ENCODE peak calls at places on chromosomes 7 and 10, in eight cellular contexts. Z is GM23248, P is psoas muscle, E is mesendoderm, G is cardiac muscle cell, L is heart right ventricle, R is ovary, U is left lung. J is an unnamed sample. For H3K4me1 and H3K27me3, the result is how much of the 10 kb centered on the place peaks cover.

GRCh38 chr7:100157069-100157333 is 1.5 kb downstream of the TRAPPC14 start:
- DNase-seq in Z (no peak), P (no peak), E (no peak), G (no peak), L (no peak), R (no peak), U (no peak), J (no peak)

GRCh38 chr10:16119445-16119844 is 259.1 kb upstream of the MINDY3 start:
- DNase-seq in Z (no peak), P (no peak), E (no peak), G (no peak), L (no peak), R (no peak), U (no peak), J (no peak)

GRCh38 chr7:99631311-99632109 is 14.8 kb downstream of the ZSCAN25 start:
- DNase-seq in Z (peak), P (peak), E (peak), G (peak), L (no peak), R (no peak), U (no peak), J (peak)

GRCh38 chr7:91720255-91720937 is 160.1 kb downstream of the MTERF1 start:
- DNase-seq in Z (peak), P (no peak), E (peak), G (peak), L (no peak), R (no peak), U (no peak), J (no peak)

GRCh38 chr10:47410862-47411261 is 26.8 kb upstream of the ZNF488 start:
- DNase-seq in Z (no peak), P (no peak), E (no peak), G (no peak), L (no peak), R (no peak), U (no peak), J (no peak)

GRCh38 chr10:124213881-124214523 is 120.6 kb upstream of the CHST15 start:
- DNase-seq in Z (no peak), P (no peak), E (no peak), G (no peak), L (no peak), R (no peak), U (no peak), J (no peak)

GRCh38 chr10:93106631-93107072 is 33.0 kb downstream of the CYP26A1 start:
- DNase-seq in Z (no peak), P (no peak), E (no peak), G (peak), L (no peak), R (no peak), U (no peak), J (no peak)

GRCh38 chr10:125808047-125808446 is 15.0 kb downstream of the UROS start:
- DNase-seq in Z (no peak), P (no peak), E (no peak), G (no peak), L (no peak), R (no peak), U (no peak), J (no peak)

GRCh38 chr7:31051598-31052503 is at the start of gene ADCYAP1R1:
- DNase-seq in Z (no peak), P (peak), E (peak), G (no peak), L (peak), R (no peak), U (no peak), J (peak)

GRCh38 chr10:26432938-26433337 is 5.2 kb upstream of the APBB1IP start:
- DNase-seq in Z (peak), P (no peak), E (no peak), G (peak), L (no peak), R (no peak), U (no peak), J (no peak)

GRCh38 chr10:80110986-80111385 is 21.5 kb upstream of the PLAC9 start:
- DNase-seq in Z (no peak), P (no peak), E (no peak), G (peak), L (no peak), R (no peak), U (no peak), J (no peak)

GRCh38 chr10:35555962-35556930 is 48.9 kb upstream of the GJD4 start:
- DNase-seq in Z (peak), P (no peak), E (no peak), G (no peak), L (no peak), R (no peak), U (no peak), J (peak)

GRCh38 chr7:130256716-130257115 is 9.9 kb upstream of the CPA2 start:
- DNase-seq in Z (no peak), P (no peak), E (no peak), G (no peak), L (no peak), R (no peak), U (no peak), J (no peak)

GRCh38 chr10:58782876-58783859 is 270.5 kb downstream of the BICC1 start:
- DNase-seq in Z (peak), P (peak), E (no peak), G (peak), L (peak), R (peak), U (no peak), J (no peak)

GRCh38 chr10:14478639-14479038 is 147.9 kb upstream of the FRMD4A start:
- DNase-seq in Z (peak), P (peak), E (peak), G (peak), L (peak), R (peak), U (no peak), J (peak)

GRCh38 chr10:12643279-12643678 is 293.9 kb downstream of the CAMK1D start:
- DNase-seq in Z (no peak), P (no peak), E (peak), G (no peak), L (no peak), R (no peak), U (no peak), J (no peak)

GRCh38 chr7:43666938-43667337 is 62.4 kb downstream of the COA1 start:
- DNase-seq in Z (peak), P (no peak), E (no peak), G (peak), L (no peak), R (no peak), U (no peak), J (no peak)

GRCh38 chr7:137390076-137390475 is 46.5 kb upstream of the PTN start:
- DNase-seq in Z (no peak), P (no peak), E (no peak), G (no peak), L (no peak), R (no peak), U (no peak), J (no peak)

GRCh38 chr10:3287566-3288445 is 115.2 kb upstream of the PITRM1 start:
- DNase-seq in Z (no peak), P (no peak), E (no peak), G (no peak), L (no peak), R (no peak), U (no peak), J (no peak)

GRCh38 chr10:71647526-71648354 is 71.8 kb downstream of the C10orf105 start:
- DNase-seq in Z (peak), P (no peak), E (peak), G (no peak), L (no peak), R (no peak), U (no peak), J (peak)

GRCh38 chr10:93288679-93289634 is 193.2 kb downstream of the MYOF start:
- DNase-seq in Z (peak), P (peak), E (peak), G (peak), L (peak), R (peak), U (no peak), J (peak)

GRCh38 chr7:27108390-27109127 is 6.1 kb upstream of the HOXA2 start:
- DNase-seq in Z (peak), P (peak), E (peak), G (no peak), L (no peak), R (no peak), U (peak), J (peak)

GRCh38 chr7:39527951-39528350 is 38.3 kb upstream of the YAE1 start:
- DNase-seq in Z (peak), P (no peak), E (no peak), G (peak), L (no peak), R (no peak), U (no peak), J (no peak)

GRCh38 chr7:123600876-123601275 is 745 bp upstream of the ASB15 start:
- DNase-seq in Z (no peak), P (no peak), E (no peak), G (no peak), L (no peak), R (no peak), U (no peak), J (no peak)

GRCh38 chr10:10120671-10121070 is 897.0 kb upstream of the CELF2 start:
- DNase-seq in Z (no peak), P (no peak), E (no peak), G (no peak), L (no peak), R (no peak), U (no peak), J (no peak)

GRCh38 chr10:108970016-108970415 is 953.3 kb downstream of the XPNPEP1 start:
- DNase-seq in Z (peak), P (no peak), E (peak), G (peak), L (no peak), R (no peak), U (no peak), J (peak)

GRCh38 chr10:17387861-17388503 is 66.4 kb downstream of the ST8SIA6 start:
- DNase-seq in Z (no peak), P (no peak), E (peak), G (no peak), L (no peak), R (no peak), U (no peak), J (peak)

GRCh38 chr7:159218216-159219006 is 73.7 kb upstream of the VIPR2 start:
- DNase-seq in Z (no peak), P (no peak), E (no peak), G (no peak), L (no peak), R (no peak), U (no peak), J (peak)

GRCh38 chr7:47651355-47652317 is 69.7 kb upstream of the TNS3 start:
- DNase-seq in Z (peak), P (no peak), E (no peak), G (peak), L (no peak), R (no peak), U (no peak), J (no peak)

GRCh38 chr7:107811934-107812333 is 8.9 kb upstream of the SLC26A3 start:
- DNase-seq in Z (no peak), P (no peak), E (no peak), G (no peak), L (no peak), R (no peak), U (no peak), J (no peak)
- H3K27ac ChIP-seq in Z (no peak), P (no peak), E (no peak), G (no peak), L (no peak), R (no peak), U (no peak), J (no peak)

DNA sequence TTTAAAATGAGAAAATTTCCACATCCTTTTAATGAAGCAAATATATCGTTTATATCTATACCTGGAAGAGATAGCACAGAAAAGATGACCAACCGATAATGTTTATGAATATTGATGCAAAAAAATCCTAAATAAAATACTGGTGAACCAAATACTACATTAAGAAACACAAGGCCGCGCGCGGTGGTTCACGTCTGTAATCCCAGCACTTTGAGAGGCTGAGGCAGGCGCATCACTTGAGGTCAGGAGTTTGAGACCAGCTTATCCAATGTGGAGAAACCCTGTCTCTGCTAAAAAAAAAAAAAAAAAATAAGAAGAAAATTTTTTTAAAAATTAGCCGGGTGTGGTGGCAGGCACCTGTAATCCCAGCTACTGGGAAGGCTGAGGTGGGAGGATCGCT is 25.8 kb downstream of the SHH start:
- DNase-seq in Z (no peak), P (no peak), E (no peak), G (no peak), L (no peak), R (no peak), U (no peak), J (no peak)
- H3K4me1 ChIP-seq in Z (under half), P (under half), E (under half), G (under half), L (under half), R (under half), U (under half), J (under half)

GRCh38 chr10:83760142-83760541 is 379.2 kb upstream of the GHITM start:
- DNase-seq in Z (no peak), P (no peak), E (no peak), G (no peak), L (no peak), R (no peak), U (no peak), J (no peak)
- H3K27me3 ChIP-seq in Z (under half), P (under half), E (under half), G (under half), L (under half), R (under half), U (under half), J (under half)

DNA sequence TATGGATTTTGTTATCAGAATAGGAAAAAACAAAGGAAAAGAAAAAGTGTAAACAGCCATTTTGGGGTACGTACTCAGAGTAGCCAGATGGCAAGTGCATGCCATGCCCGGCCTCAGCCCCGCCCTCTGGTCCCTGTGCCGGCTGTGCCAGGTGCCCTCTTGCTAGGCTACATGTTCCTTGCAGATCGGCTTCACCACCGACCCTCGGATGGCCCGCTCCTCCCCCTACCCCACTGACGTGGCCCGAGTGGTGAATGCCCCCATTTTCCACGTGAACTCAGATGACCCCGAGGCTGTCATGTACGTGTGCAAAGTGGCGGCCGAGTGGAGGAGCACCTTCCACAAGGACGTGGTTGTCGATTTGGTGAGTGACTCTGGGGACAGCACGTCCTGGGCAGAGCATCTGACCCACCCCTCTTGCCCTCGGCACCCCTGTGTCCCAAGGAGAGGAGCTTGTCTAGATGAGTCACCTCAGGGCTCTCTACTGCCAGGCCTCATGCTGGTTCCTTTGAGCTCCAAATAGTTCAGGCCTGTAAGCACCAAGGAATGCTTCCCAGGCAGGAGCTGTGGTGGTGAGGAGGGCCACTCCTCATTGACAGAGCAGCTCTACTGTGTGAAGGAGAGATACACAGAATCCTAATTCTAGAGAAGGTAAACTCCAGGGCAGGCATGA is 54.9 kb upstream of the ZMIZ2 start:
- DNase-seq in Z (peak), P (peak), E (peak), G (no peak), L (peak), R (no peak), U (no peak), J (no peak)
- H3K27ac ChIP-seq in Z (peak), P (peak), E (no peak), G (no peak), L (peak), R (no peak), U (no peak), J (no peak)

GRCh38 chr10:44201656-44202055 is 183.2 kb downstream of the CXCL12 start:
- DNase-seq in Z (no peak), P (no peak), E (no peak), G (no peak), L (no peak), R (no peak), U (no peak), J (no peak)
- H3K4me1 ChIP-seq in Z (under half), P (under half), E (under half), G (under half), L (under half), R (under half), U (under half), J (under half)

GRCh38 chr7:73626814-73627213 is 2.5 kb upstream of the MLXIPL start:
- DNase-seq in Z (peak), P (no peak), E (peak), G (peak), L (no peak), R (no peak), U (no peak), J (no peak)

GRCh38 chr7:73622909-73623797 is 1.2 kb downstream of the MLXIPL start:
- DNase-seq in Z (peak), P (peak), E (peak), G (peak), L (peak), R (peak), U (no peak), J (peak)

GRCh38 chr7:73624669-73625001 is 313 bp upstream of the MLXIPL start:
- DNase-seq in Z (no peak), P (no peak), E (no peak), G (no peak), L (no peak), R (no peak), U (no peak), J (no peak)

GRCh38 chr7:73623798-73624668 is at the start of gene MLXIPL:
- DNase-seq in Z (peak), P (peak), E (peak), G (peak), L (peak), R (peak), U (peak), J (peak)

GRCh38 chr7:73625276-73625675 is 954 bp upstream of the MLXIPL start:
- DNase-seq in Z (no peak), P (no peak), E (no peak), G (no peak), L (no peak), R (no peak), U (peak), J (no peak)
- H3K27me3 ChIP-seq in Z (under half), P (under half), E (under half), G (half or more), L (half or more), R (under half), U (half or more), J (under half)